ENCODE peak calls at places on chromosomes 6 and 20, in eight cellular contexts. M is Right ventricle myocardium inferior; Z is CD4-positive, alpha-beta T cell; R is effector CD8-positive, alpha-beta T cell; T is lung microvascular endothelial cell; Q is astrocyte of the spinal cord; D is mammary epithelial cell; G is COR-L47. B is an unnamed sample.

GRCh38 chr6:138778331-138778730 is 4.8 kb downstream of the CCDC28A start:
- DNase-seq in Q (no peak), Z (no peak), R (no peak), G (no peak), M (no peak), T (no peak), D (no peak), B (no peak)

GRCh38 chr6:108365488-108365887 is 70.6 kb downstream of the AFG1L start:
- DNase-seq in Z (no peak), Q (no peak), M (no peak), T (no peak), R (no peak), D (no peak), G (no peak), B (no peak)

GRCh38 chr6:79789843-79790242 is 157.5 kb downstream of the ELOVL4 start:
- DNase-seq in G (no peak), T (no peak), D (no peak), Z (no peak), R (no peak), Q (no peak), M (no peak), B (no peak)

GRCh38 chr20:62227977-62228958 is 8.2 kb upstream of the HRH3 start:
- DNase-seq in T (no peak), Z (no peak), R (no peak), Q (no peak), G (no peak), M (no peak), D (no peak), B (no peak)

GRCh38 chr6:143002686-143003085 is 57.7 kb upstream of the HIVEP2 start:
- DNase-seq in Q (no peak), Z (no peak), R (no peak), M (no peak), G (no peak), T (no peak), D (no peak), B (no peak)

GRCh38 chr6:153092082-153093013 is 38.7 kb downstream of the RGS17 start:
- DNase-seq in G (no peak), T (peak; percentile 97), R (no peak), Z (no peak), Q (peak; percentile 92), M (no peak), D (peak; percentile 76), B (peak; percentile 94)

GRCh38 chr20:41818991-41819390 is 200.8 kb upstream of the CHD6 start:
- DNase-seq in R (no peak), Z (no peak), G (no peak), M (no peak), D (no peak), Q (no peak), T (no peak), B (no peak)

GRCh38 chr6:93177451-93177850 is 241.9 kb downstream of the EPHA7 start:
- DNase-seq in D (no peak), R (no peak), G (no peak), T (no peak), Z (no peak), M (no peak), Q (no peak), B (no peak)

GRCh38 chr6:16836186-16836981 is 75.1 kb upstream of the ATXN1 start:
- DNase-seq in Q (peak; percentile 30), M (no peak), Z (no peak), T (no peak), G (no peak), D (no peak), R (no peak), B (peak; percentile 48)

GRCh38 chr6:42963855-42964605 is 3.5 kb downstream of the GNMT start:
- DNase-seq in G (peak; percentile 34), Z (peak; percentile 18), D (peak; percentile 37), Q (peak; percentile 35), M (no peak), R (no peak), T (peak; percentile 66), B (peak; percentile 38)